ENCODE peak calls at places on chromosome 13, in four cellular contexts. C is K562, Q is H1, E is A549. Y is an unnamed sample.
A peak's percentile ranks its signal among the peaks of the same experiment; 100 is the strongest.

GRCh38 chr13:77919351-77920294 is 992 bp upstream of the EDNRB start:
- DNase-seq in C (no peak), Q (peak; percentile 63), E (no peak), Y (no peak)

GRCh38 chr13:37136187-37136586 is 30.7 kb upstream of the CSNK1A1L start:
- DNase-seq in C (no peak), Q (no peak), E (no peak), Y (no peak)

GRCh38 chr13:46143239-46143701 is 38.4 kb upstream of the CPB2 start:
- DNase-seq in C (no peak), Q (no peak), E (peak; percentile 69), Y (peak; percentile 99)

GRCh38 chr13:50519866-50520265 is 323.6 kb downstream of the DLEU7 start:
- DNase-seq in C (no peak), Q (no peak), E (no peak), Y (no peak)

GRCh38 chr13:34466301-34466700 is 475.8 kb upstream of the NBEA start:
- DNase-seq in C (no peak), Q (no peak), E (no peak), Y (no peak)

GRCh38 chr13:110774490-110774889 is 61.0 kb downstream of the ING1 start:
- DNase-seq in C (no peak), Q (no peak), E (no peak), Y (no peak)

GRCh38 chr13:101474419-101474957 is 22.0 kb downstream of the ITGBL1 start:
- DNase-seq in C (no peak), Q (peak; percentile 61), E (peak; percentile 58), Y (no peak)

GRCh38 chr13:112978561-112979405 is 9.8 kb downstream of the MCF2L start:
- DNase-seq in C (no peak), Q (no peak), E (no peak), Y (no peak)

GRCh38 chr13:34179481-34179880 is 361.5 kb downstream of the RFC3 start:
- DNase-seq in C (no peak), Q (no peak), E (no peak), Y (no peak)

GRCh38 chr13:83312194-83312593 is 570.1 kb downstream of the SLITRK1 start:
- DNase-seq in C (no peak), Q (no peak), E (no peak), Y (no peak)

GRCh38 chr13:43180036-43180660 is 156.8 kb downstream of the DNAJC15 start:
- DNase-seq in C (no peak), Q (no peak), E (no peak), Y (no peak)

GRCh38 chr13:50993908-50994307 is 84.3 kb downstream of the RNASEH2B start:
- DNase-seq in C (no peak), Q (no peak), E (no peak), Y (no peak)

GRCh38 chr13:101455863-101456262 is 3.4 kb downstream of the ITGBL1 start:
- DNase-seq in C (no peak), Q (no peak), E (peak; percentile 71), Y (no peak)

GRCh38 chr13:100341327-100341726 is 247.3 kb downstream of the GGACT start:
- DNase-seq in C (no peak), Q (no peak), E (no peak), Y (no peak)

GRCh38 chr13:68168448-68168847 is 938.3 kb upstream of the PCDH9 start:
- DNase-seq in C (no peak), Q (no peak), E (no peak), Y (no peak)

GRCh38 chr13:96958286-96958891 is 35.9 kb downstream of the OXGR1 start:
- DNase-seq in C (peak; percentile 10), Q (no peak), E (peak; percentile 31), Y (peak; percentile 20)

GRCh38 chr13:113539176-113539575 is 45.4 kb upstream of the TFDP1 start:
- DNase-seq in C (no peak), Q (no peak), E (no peak), Y (no peak)

GRCh38 chr13:39612023-39612637 is 9.1 kb upstream of the LHFPL6 start:
- DNase-seq in C (peak; percentile 20), Q (peak; percentile 76), E (peak; percentile 55), Y (peak; percentile 58)

GRCh38 chr13:31427151-31427867 is 227.5 kb downstream of the B3GLCT start:
- DNase-seq in C (no peak), Q (no peak), E (no peak), Y (no peak)

GRCh38 chr13:73702419-73703071 is 431.7 kb downstream of the KLF12 start:
- DNase-seq in C (no peak), Q (no peak), E (no peak), Y (no peak)

GRCh38 chr13:94344126-94344863 is 135.2 kb downstream of the DCT start:
- DNase-seq in C (no peak), Q (no peak), E (no peak), Y (peak; percentile 46)

GRCh38 chr13:40315416-40316064 is 350.9 kb downstream of the FOXO1 start:
- DNase-seq in C (no peak), Q (no peak), E (no peak), Y (no peak)

GRCh38 chr13:62643799-62644484 is 1228.3 kb upstream of the PCDH20 start:
- DNase-seq in C (no peak), Q (no peak), E (no peak), Y (no peak)

GRCh38 chr13:99798756-99799155 is 172.8 kb downstream of the ZIC5 start:
- DNase-seq in C (no peak), Q (no peak), E (no peak), Y (no peak)

GRCh38 chr13:52980695-52981094 is 47.9 kb upstream of the OLFM4 start:
- DNase-seq in C (no peak), Q (no peak), E (no peak), Y (no peak)

GRCh38 chr13:43154083-43154739 is 130.8 kb downstream of the DNAJC15 start:
- DNase-seq in C (no peak), Q (no peak), E (no peak), Y (no peak)

GRCh38 chr13:72932250-72932649 is 126.6 kb upstream of the KLF5 start:
- DNase-seq in C (no peak), Q (no peak), E (no peak), Y (no peak)

GRCh38 chr13:54945978-54946377 is 1917.4 kb downstream of the OLFM4 start:
- DNase-seq in C (no peak), Q (no peak), E (no peak), Y (no peak)

GRCh38 chr13:78410847-78411246 is 192.5 kb downstream of the POU4F1 start:
- DNase-seq in C (no peak), Q (no peak), E (no peak), Y (no peak)

GRCh38 chr13:33072282-33072681 is 56.1 kb downstream of the KL start:
- DNase-seq in C (no peak), Q (no peak), E (no peak), Y (no peak)

DNA sequence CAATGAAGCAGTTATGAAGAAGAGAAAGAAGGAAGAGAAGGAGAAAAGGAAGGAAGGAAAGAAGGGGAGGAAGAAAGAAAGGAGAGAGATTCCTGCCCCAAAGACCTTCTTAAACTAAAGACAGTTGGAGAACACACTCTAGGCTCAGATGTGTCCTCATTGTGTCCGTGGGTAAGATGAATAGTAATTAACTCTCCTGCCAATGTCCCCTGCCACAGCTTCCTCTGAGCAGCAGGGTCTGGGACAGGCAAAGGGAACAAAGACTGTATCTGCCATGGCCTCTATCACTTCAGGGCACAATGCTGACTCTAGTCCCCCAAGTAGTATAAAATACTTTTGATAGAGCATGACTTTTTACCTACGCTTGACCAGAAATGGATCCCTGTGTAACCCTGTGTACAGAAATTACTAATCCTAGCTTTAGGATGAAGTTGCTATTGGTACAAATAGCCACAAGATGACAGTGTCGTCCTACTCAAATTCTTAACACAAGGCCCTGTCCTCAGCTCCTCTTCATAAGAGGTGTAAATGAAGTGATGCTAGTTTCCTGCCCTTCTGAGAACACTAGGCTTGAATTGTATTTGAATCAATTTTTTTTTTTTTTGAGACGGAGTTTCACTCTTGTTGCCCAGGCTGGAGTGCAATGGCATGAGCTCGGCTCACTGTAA is 186.2 kb upstream of the GPR12 start:
- DNase-seq in C (peak; percentile 39), Q (no peak), E (peak; percentile 71), Y (peak; percentile 64)
- TF ChIP-seq MAX in C (no peak), Q (no peak), E (no peak), Y (no peak)

GRCh38 chr13:111927181-111927540 is 139.8 kb upstream of the SOX1 start:
- DNase-seq in C (no peak), Q (no peak), E (no peak), Y (no peak)

GRCh38 chr13:111924676-111925075 is 142.3 kb upstream of the SOX1 start:
- DNase-seq in C (no peak), Q (no peak), E (no peak), Y (no peak)

GRCh38 chr13:111926501-111927180 is 140.3 kb upstream of the SOX1 start:
- DNase-seq in C (no peak), Q (no peak), E (no peak), Y (no peak)

GRCh38 chr13:111925146-111925875 is 141.6 kb upstream of the SOX1 start:
- DNase-seq in C (no peak), Q (no peak), E (no peak), Y (no peak)

GRCh38 chr13:111929036-111929616 is 137.8 kb upstream of the SOX1 start:
- DNase-seq in C (no peak), Q (no peak), E (no peak), Y (no peak)
- TF ChIP-seq MAFK in C (no peak), Q (no peak), E (no peak), Y (no peak)

GRCh38 chr13:66546534-66547379 is 683.4 kb downstream of the PCDH9 start:
- DNase-seq in C (no peak), Q (no peak), E (no peak), Y (no peak)
- TF ChIP-seq MAX in C (no peak), Q (no peak), E (no peak), Y (no peak)

GRCh38 chr13:80037505-80037888 is 303.4 kb downstream of the SPRY2 start:
- DNase-seq in C (no peak), Q (no peak), E (peak; percentile 33), Y (no peak)

GRCh38 chr13:80038371-80038770 is 302.6 kb downstream of the SPRY2 start:
- DNase-seq in C (no peak), Q (no peak), E (no peak), Y (no peak)

GRCh38 chr13:80040977-80041310 is 300.0 kb downstream of the SPRY2 start:
- DNase-seq in C (no peak), Q (no peak), E (no peak), Y (no peak)

GRCh38 chr13:80040219-80040976 is 300.5 kb downstream of the SPRY2 start:
- DNase-seq in C (no peak), Q (no peak), E (peak; percentile 92), Y (no peak)

GRCh38 chr13:80039000-80039399 is 301.9 kb downstream of the SPRY2 start:
- DNase-seq in C (no peak), Q (no peak), E (no peak), Y (no peak)
- TF ChIP-seq MAFK in C (no peak), Q (no peak), E (no peak), Y (no peak)

GRCh38 chr13:21389124-21389523 is 70.0 kb downstream of the ZDHHC20 start:
- DNase-seq in C (no peak), Q (no peak), E (no peak), Y (no peak)

GRCh38 chr13:21385710-21386109 is 73.4 kb downstream of the ZDHHC20 start:
- DNase-seq in C (no peak), Q (no peak), E (no peak), Y (no peak)
- TF ChIP-seq MAX in C (no peak), Q (no peak), E (no peak), Y (no peak)

GRCh38 chr13:71513414-71514063 is 353.5 kb downstream of the DACH1 start:
- DNase-seq in C (no peak), Q (no peak), E (no peak), Y (no peak)
- TF ChIP-seq MAFK in C (no peak), Q (no peak), E (no peak), Y (no peak)

GRCh38 chr13:25846227-25846984 is 205.4 kb downstream of the SHISA2 start:
- DNase-seq in C (no peak), Q (no peak), E (no peak), Y (no peak)
- TF ChIP-seq MAX in C (no peak), Q (no peak), E (no peak), Y (no peak)

GRCh38 chr13:27263438-27263837 is 7.2 kb upstream of the RASL11A start:
- DNase-seq in C (no peak), Q (no peak), E (no peak), Y (no peak)
- TF ChIP-seq MAFK in C (no peak), Q (no peak), E (no peak), Y (no peak)